ENCODE peak calls at places on chromosomes 5 and 9, in four cellular contexts. One of them, this sample, is unnamed.
A peak's percentile ranks its signal among the peaks of the same experiment; 100 is the strongest.

GRCh38 chr9:134375430-134376385 is 49.5 kb downstream of the RXRA start:
- DNase-seq in transverse colon: no peak
- DNase-seq in CD8-positive, alpha-beta memory T cell: no peak
- DNase-seq in Karpas-422: no peak
- DNase-seq in this sample: peak; percentile 83

GRCh38 chr5:181053760-181054122 is 13.7 kb downstream of the BTNL9 start:
- DNase-seq in transverse colon: no peak
- DNase-seq in Karpas-422: no peak
- DNase-seq in CD8-positive, alpha-beta memory T cell: no peak
- DNase-seq in this sample: no peak

GRCh38 chr5:68591850-68592249 is 376.3 kb downstream of the PIK3R1 start:
- DNase-seq in transverse colon: no peak
- DNase-seq in CD8-positive, alpha-beta memory T cell: no peak
- DNase-seq in Karpas-422: no peak
- DNase-seq in this sample: no peak

GRCh38 chr5:154627711-154628678 is 127.2 kb upstream of the LARP1 start:
- DNase-seq in Karpas-422: no peak
- DNase-seq in CD8-positive, alpha-beta memory T cell: no peak
- DNase-seq in transverse colon: no peak
- DNase-seq in this sample: no peak

GRCh38 chr5:173187054-173187743 is 42.9 kb downstream of the BNIP1 start:
- DNase-seq in Karpas-422: peak; percentile 80
- DNase-seq in CD8-positive, alpha-beta memory T cell: no peak
- DNase-seq in transverse colon: no peak
- DNase-seq in this sample: no peak

GRCh38 chr9:68844623-68845612 is 139.9 kb downstream of the PIP5K1B start:
- DNase-seq in CD8-positive, alpha-beta memory T cell: no peak
- DNase-seq in transverse colon: peak; percentile 51
- DNase-seq in Karpas-422: peak; percentile 75
- DNase-seq in this sample: peak; percentile 68

GRCh38 chr9:136133191-136133958 is 14.7 kb upstream of the TMEM250 start:
- DNase-seq in transverse colon: no peak
- DNase-seq in CD8-positive, alpha-beta memory T cell: no peak
- DNase-seq in Karpas-422: no peak
- DNase-seq in this sample: no peak

GRCh38 chr9:94697972-94698581 is 28.4 kb upstream of the AOPEP start:
- DNase-seq in transverse colon: no peak
- DNase-seq in CD8-positive, alpha-beta memory T cell: no peak
- DNase-seq in Karpas-422: no peak
- DNase-seq in this sample: no peak

GRCh38 chr9:128214571-128215490 is 11.7 kb downstream of the DNM1 start:
- DNase-seq in CD8-positive, alpha-beta memory T cell: no peak
- DNase-seq in transverse colon: no peak
- DNase-seq in Karpas-422: no peak
- DNase-seq in this sample: no peak

GRCh38 chr9:136091582-136092352 is 3.3 kb downstream of the NACC2 start:
- DNase-seq in transverse colon: no peak
- DNase-seq in CD8-positive, alpha-beta memory T cell: no peak
- DNase-seq in Karpas-422: no peak
- DNase-seq in this sample: no peak

GRCh38 chr9:114172981-114173833 is 17.9 kb downstream of the COL27A1 start:
- DNase-seq in CD8-positive, alpha-beta memory T cell: no peak
- DNase-seq in transverse colon: no peak
- DNase-seq in Karpas-422: no peak
- DNase-seq in this sample: peak; percentile 22

GRCh38 chr5:78050888-78051287 is 243.6 kb downstream of the AP3B1 start:
- DNase-seq in CD8-positive, alpha-beta memory T cell: no peak
- DNase-seq in Karpas-422: no peak
- DNase-seq in transverse colon: no peak
- DNase-seq in this sample: no peak

GRCh38 chr9:82799300-82799699 is 263.6 kb downstream of the RASEF start:
- DNase-seq in Karpas-422: no peak
- DNase-seq in transverse colon: no peak
- DNase-seq in CD8-positive, alpha-beta memory T cell: no peak
- DNase-seq in this sample: no peak

GRCh38 chr5:177128551-177128976 is 5.0 kb upstream of the NSD1 start:
- DNase-seq in CD8-positive, alpha-beta memory T cell: no peak
- DNase-seq in Karpas-422: no peak
- DNase-seq in transverse colon: no peak
- DNase-seq in this sample: no peak

GRCh38 chr9:95074632-95075269 is 242.8 kb downstream of the FANCC start:
- DNase-seq in Karpas-422: no peak
- DNase-seq in CD8-positive, alpha-beta memory T cell: no peak
- DNase-seq in transverse colon: no peak
- DNase-seq in this sample: peak; percentile 11

GRCh38 chr9:72030762-72031161 is 29.7 kb downstream of the C9orf57 start:
- DNase-seq in transverse colon: no peak
- DNase-seq in Karpas-422: no peak
- DNase-seq in CD8-positive, alpha-beta memory T cell: no peak
- DNase-seq in this sample: no peak

GRCh38 chr9:129481424-129481823 is 139.5 kb downstream of the C9orf50 start:
- DNase-seq in CD8-positive, alpha-beta memory T cell: no peak
- DNase-seq in Karpas-422: no peak
- DNase-seq in transverse colon: no peak
- DNase-seq in this sample: no peak

GRCh38 chr5:65742565-65743231 is 20.7 kb downstream of the NLN start:
- DNase-seq in transverse colon: no peak
- DNase-seq in CD8-positive, alpha-beta memory T cell: no peak
- DNase-seq in Karpas-422: peak; percentile 83
- DNase-seq in this sample: no peak

GRCh38 chr9:38371495-38371894 is 21.0 kb upstream of the ALDH1B1 start:
- DNase-seq in transverse colon: peak; percentile 58
- DNase-seq in Karpas-422: peak; percentile 69
- DNase-seq in CD8-positive, alpha-beta memory T cell: no peak
- DNase-seq in this sample: peak; percentile 63

GRCh38 chr5:111337133-111337532 is 112.9 kb downstream of the CAMK4 start:
- DNase-seq in CD8-positive, alpha-beta memory T cell: no peak
- DNase-seq in transverse colon: no peak
- DNase-seq in Karpas-422: no peak
- DNase-seq in this sample: no peak

GRCh38 chr9:81737871-81738507 is 48.6 kb upstream of the TLE1 start:
- DNase-seq in Karpas-422: no peak
- DNase-seq in CD8-positive, alpha-beta memory T cell: no peak
- DNase-seq in transverse colon: peak; percentile 44
- DNase-seq in this sample: no peak

GRCh38 chr9:114367823-114368609 is 19.8 kb downstream of the AKNA start:
- DNase-seq in CD8-positive, alpha-beta memory T cell: peak; percentile 21
- DNase-seq in transverse colon: no peak
- DNase-seq in Karpas-422: peak; percentile 83
- DNase-seq in this sample: no peak

GRCh38 chr9:137422668-137423000 is 328 bp downstream of the EXD3 start:
- DNase-seq in Karpas-422: peak; percentile 55
- DNase-seq in transverse colon: peak; percentile 46
- DNase-seq in CD8-positive, alpha-beta memory T cell: no peak
- DNase-seq in this sample: no peak

GRCh38 chr9:74800226-74800625 is 87.5 kb downstream of the TRPM6 start:
- DNase-seq in CD8-positive, alpha-beta memory T cell: no peak
- DNase-seq in Karpas-422: no peak
- DNase-seq in transverse colon: no peak
- DNase-seq in this sample: no peak

GRCh38 chr9:134029248-134030226 is 4.3 kb downstream of the BRD3OS start:
- DNase-seq in transverse colon: no peak
- DNase-seq in Karpas-422: no peak
- DNase-seq in CD8-positive, alpha-beta memory T cell: no peak
- DNase-seq in this sample: no peak

GRCh38 chr5:33257807-33258491 is 182.8 kb upstream of the TARS1 start:
- DNase-seq in Karpas-422: no peak
- DNase-seq in transverse colon: no peak
- DNase-seq in CD8-positive, alpha-beta memory T cell: no peak
- DNase-seq in this sample: no peak

GRCh38 chr9:84003246-84003645 is 22.6 kb downstream of the RMI1 start:
- DNase-seq in Karpas-422: no peak
- DNase-seq in transverse colon: no peak
- DNase-seq in CD8-positive, alpha-beta memory T cell: no peak
- DNase-seq in this sample: no peak

GRCh38 chr9:111961575-111961974 is 65.0 kb downstream of the UGCG start:
- DNase-seq in Karpas-422: no peak
- DNase-seq in transverse colon: no peak
- DNase-seq in CD8-positive, alpha-beta memory T cell: no peak
- DNase-seq in this sample: no peak

GRCh38 chr9:90642570-90643539 is at the start of gene DIRAS2:
- DNase-seq in CD8-positive, alpha-beta memory T cell: no peak
- DNase-seq in transverse colon: peak; percentile 54
- DNase-seq in Karpas-422: no peak
- DNase-seq in this sample: peak; percentile 70
- H3K4me3 ChIP-seq in CD8-positive, alpha-beta memory T cell: no peak within 1 kb of the TSS
- H3K4me3 ChIP-seq in transverse colon: peak within 1 kb of the TSS; percentile 47
- H3K4me3 ChIP-seq in Karpas-422: no peak within 1 kb of the TSS
- H3K4me3 ChIP-seq in this sample: peak within 1 kb of the TSS; percentile 29

GRCh38 chr9:19748278-19749126 is 40.3 kb downstream of the SLC24A2 start:
- DNase-seq in CD8-positive, alpha-beta memory T cell: no peak
- DNase-seq in Karpas-422: no peak
- DNase-seq in transverse colon: no peak
- DNase-seq in this sample: no peak
- H3K27ac ChIP-seq in CD8-positive, alpha-beta memory T cell: no peak overlapping the region
- H3K27ac ChIP-seq in Karpas-422: no peak overlapping the region
- H3K27ac ChIP-seq in transverse colon: no peak overlapping the region
- H3K27ac ChIP-seq in this sample: no peak overlapping the region

DNA sequence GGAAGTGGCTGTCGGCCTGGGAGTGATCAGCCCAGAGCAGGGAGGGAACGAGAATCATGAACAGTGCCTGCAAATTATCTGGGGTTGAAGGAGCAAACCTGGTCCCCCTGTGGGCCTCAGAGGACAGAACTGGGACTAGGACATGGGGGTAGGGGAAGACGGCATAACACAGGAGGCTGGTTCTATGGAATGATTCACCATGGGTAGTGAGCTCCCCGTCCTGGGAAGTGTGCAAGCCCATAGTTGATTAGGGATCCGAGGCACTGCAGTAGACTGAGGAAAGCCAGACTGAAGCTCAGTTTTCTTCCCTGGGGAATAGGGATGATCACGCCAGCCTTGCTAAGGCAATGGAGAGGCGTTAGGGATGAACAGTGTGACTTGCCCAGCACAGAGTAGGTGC is 5.6 kb downstream of the ADGRD2 start:
- DNase-seq in CD8-positive, alpha-beta memory T cell: no peak
- DNase-seq in Karpas-422: no peak
- DNase-seq in transverse colon: no peak
- DNase-seq in this sample: no peak
- H3K27me3 ChIP-seq in CD8-positive, alpha-beta memory T cell: no peaks in the 10 kb centered on the region
- H3K27me3 ChIP-seq in Karpas-422: no peaks in the 10 kb centered on the region
- H3K27me3 ChIP-seq in transverse colon: peaks cover 32% of the 10 kb centered on the region
- H3K27me3 ChIP-seq in this sample: no peaks in the 10 kb centered on the region

DNA sequence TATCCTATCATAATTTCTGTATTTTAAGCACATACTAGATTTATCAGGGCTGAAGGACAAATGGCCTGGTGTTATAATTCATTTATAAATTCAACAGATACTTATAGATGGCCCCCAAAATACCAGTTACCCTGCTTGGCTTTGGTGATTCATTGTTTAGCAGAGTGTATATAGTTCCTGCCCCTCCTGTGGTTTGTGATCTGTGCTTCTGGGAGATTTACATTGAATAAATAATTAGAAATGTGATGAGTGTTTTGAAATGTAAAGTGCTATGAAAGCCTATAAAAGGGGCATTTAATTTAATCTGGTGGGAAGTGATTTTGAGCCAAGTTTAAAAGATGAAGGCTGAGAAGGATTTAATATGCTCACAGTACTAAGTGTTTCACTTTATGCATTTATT is 36.7 kb upstream of the ZCCHC7 start:
- DNase-seq in Karpas-422: peak; percentile 51
- DNase-seq in CD8-positive, alpha-beta memory T cell: no peak
- DNase-seq in transverse colon: no peak
- DNase-seq in this sample: no peak
- H3K4me3 ChIP-seq in Karpas-422: peak overlapping the region; percentile 39
- H3K4me3 ChIP-seq in CD8-positive, alpha-beta memory T cell: no peak overlapping the region
- H3K4me3 ChIP-seq in transverse colon: no peak overlapping the region
- H3K4me3 ChIP-seq in this sample: no peak overlapping the region

DNA sequence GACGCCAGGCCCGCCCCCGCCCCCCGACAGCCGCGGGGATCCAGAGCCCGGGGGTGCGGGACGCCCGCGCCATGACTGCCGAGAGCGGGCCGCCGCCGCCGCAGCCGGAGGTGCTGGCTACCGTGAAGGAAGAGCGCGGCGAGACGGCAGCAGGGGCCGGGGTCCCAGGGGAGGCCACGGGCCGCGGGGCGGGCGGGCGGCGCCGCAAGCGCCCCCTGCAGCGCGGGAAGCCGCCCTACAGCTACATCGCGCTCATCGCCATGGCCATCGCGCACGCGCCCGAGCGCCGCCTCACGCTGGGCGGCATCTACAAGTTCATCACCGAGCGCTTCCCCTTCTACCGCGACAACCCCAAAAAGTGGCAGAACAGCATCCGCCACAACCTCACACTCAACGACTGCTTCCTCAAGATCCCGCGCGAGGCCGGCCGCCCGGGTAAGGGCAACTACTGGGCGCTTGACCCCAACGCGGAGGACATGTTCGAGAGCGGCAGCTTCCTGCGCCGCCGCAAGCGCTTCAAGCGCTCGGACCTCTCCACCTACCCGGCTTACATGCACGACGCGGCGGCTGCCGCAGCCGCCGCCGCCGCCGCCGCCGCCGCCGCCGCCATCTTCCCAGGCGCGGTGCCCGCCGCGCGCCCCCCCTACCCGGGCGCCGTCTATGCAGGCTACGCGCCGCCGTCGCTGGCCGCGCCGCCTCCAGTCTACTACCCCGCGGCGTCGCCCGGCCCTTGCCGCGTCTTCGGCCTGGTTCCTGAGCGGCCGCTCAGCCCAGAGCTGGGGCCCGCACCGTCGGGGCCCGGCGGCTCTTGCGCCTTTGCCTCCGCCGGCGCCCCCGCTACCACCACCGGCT is 1.0 kb downstream of the FOXE1 start:
- DNase-seq in CD8-positive, alpha-beta memory T cell: peak; percentile 59
- DNase-seq in Karpas-422: no peak
- DNase-seq in transverse colon: no peak
- DNase-seq in this sample: peak; percentile 71
- H3K27ac ChIP-seq in CD8-positive, alpha-beta memory T cell: no peak overlapping the region
- H3K27ac ChIP-seq in Karpas-422: no peak overlapping the region
- H3K27ac ChIP-seq in transverse colon: no peak overlapping the region
- H3K27ac ChIP-seq in this sample: peak overlapping the region; percentile 14

GRCh38 chr9:124766326-124766725 is 4.8 kb downstream of the NR6A1 start:
- DNase-seq in transverse colon: no peak
- DNase-seq in CD8-positive, alpha-beta memory T cell: no peak
- DNase-seq in Karpas-422: no peak
- DNase-seq in this sample: no peak

GRCh38 chr9:124768275-124768674 is 2.8 kb downstream of the NR6A1 start:
- DNase-seq in transverse colon: no peak
- DNase-seq in Karpas-422: peak; percentile 42
- DNase-seq in CD8-positive, alpha-beta memory T cell: no peak
- DNase-seq in this sample: no peak

GRCh38 chr9:124768778-124769350 is 2.2 kb downstream of the NR6A1 start:
- DNase-seq in transverse colon: no peak
- DNase-seq in CD8-positive, alpha-beta memory T cell: no peak
- DNase-seq in Karpas-422: peak; percentile 39
- DNase-seq in this sample: no peak

GRCh38 chr9:124766815-124767554 is 4.1 kb downstream of the NR6A1 start:
- DNase-seq in CD8-positive, alpha-beta memory T cell: no peak
- DNase-seq in Karpas-422: peak; percentile 54
- DNase-seq in transverse colon: no peak
- DNase-seq in this sample: no peak

DNA sequence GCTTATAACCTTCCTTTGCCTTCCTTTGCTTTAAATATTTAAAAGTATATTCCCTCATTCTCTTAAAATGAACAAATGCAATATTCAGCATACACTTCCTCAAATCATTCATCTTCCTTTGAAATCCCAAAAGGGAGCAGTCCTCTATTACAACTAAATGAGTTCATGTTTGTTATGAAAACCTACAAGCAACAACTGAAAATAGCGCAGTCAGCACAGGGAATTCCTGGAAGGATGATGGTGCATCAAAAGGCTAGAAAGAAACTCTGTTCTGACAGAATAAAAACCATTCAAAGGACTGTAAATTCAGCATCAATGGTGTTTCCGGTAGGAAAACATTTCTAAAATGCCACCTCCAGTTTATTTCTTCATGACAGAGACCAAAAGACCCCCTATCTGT is 3.3 kb downstream of the NR6A1 start:
- DNase-seq in CD8-positive, alpha-beta memory T cell: no peak
- DNase-seq in transverse colon: no peak
- DNase-seq in Karpas-422: no peak
- DNase-seq in this sample: no peak
- H3K27me3 ChIP-seq in CD8-positive, alpha-beta memory T cell: peaks cover 52% of the 10 kb centered on the region
- H3K27me3 ChIP-seq in transverse colon: peaks cover 59% of the 10 kb centered on the region
- H3K27me3 ChIP-seq in Karpas-422: no peaks in the 10 kb centered on the region
- H3K27me3 ChIP-seq in this sample: no peaks in the 10 kb centered on the region